ENCODE peak calls at places on chromosomes 6 and 20, in eight cellular contexts. I is suprapubic skin, L is GM23338, A is transverse colon, X is spleen, H is stomach, F is prostate gland, V is sigmoid colon. C is an unnamed sample.

GRCh38 chr6:13302751-13303667 is 25.3 kb downstream of the TBC1D7 start:
- DNase-seq in I (peak), L (no peak), A (peak), X (peak), H (peak), F (no peak), V (peak), C (no peak)

GRCh38 chr6:14118091-14118439 is 493 bp downstream of the CD83 start:
- DNase-seq in I (no peak), L (no peak), A (no peak), X (no peak), H (no peak), F (no peak), V (no peak), C (no peak)

GRCh38 chr6:79813854-79814477 is 133.4 kb downstream of the ELOVL4 start:
- DNase-seq in I (peak), L (peak), A (peak), X (no peak), H (peak), F (peak), V (peak), C (peak)

GRCh38 chr6:127514396-127515227 is 4.5 kb downstream of the MTCL3 start:
- DNase-seq in I (peak), L (peak), A (peak), X (peak), H (no peak), F (no peak), V (no peak), C (peak)

GRCh38 chr6:54125493-54125892 is 14.2 kb downstream of the MLIP start:
- DNase-seq in I (no peak), L (peak), A (no peak), X (no peak), H (no peak), F (no peak), V (no peak), C (no peak)

GRCh38 chr6:17863971-17864754 is 123.3 kb downstream of the KIF13A start:
- DNase-seq in I (no peak), L (no peak), A (peak), X (no peak), H (no peak), F (peak), V (peak), C (no peak)

GRCh38 chr20:39069976-39070375 is 107.8 kb downstream of the DHX35 start:
- DNase-seq in I (no peak), L (no peak), A (no peak), X (no peak), H (no peak), F (no peak), V (no peak), C (no peak)

GRCh38 chr6:141426400-141426980 is 706.2 kb upstream of the GJE1 start:
- DNase-seq in I (no peak), L (no peak), A (no peak), X (no peak), H (no peak), F (no peak), V (no peak), C (no peak)

GRCh38 chr20:47150403-47151152 is 205.9 kb downstream of the ZMYND8 start:
- DNase-seq in I (no peak), L (peak), A (peak), X (no peak), H (peak), F (peak), V (peak), C (peak)

GRCh38 chr6:27888576-27888975 is 23.6 kb downstream of the OR2B2 start:
- DNase-seq in I (no peak), L (peak), A (no peak), X (no peak), H (no peak), F (no peak), V (no peak), C (no peak)

GRCh38 chr6:41637179-41638001 is 878 bp upstream of the MDFI start:
- DNase-seq in I (no peak), L (peak), A (no peak), X (peak), H (peak), F (no peak), V (no peak), C (peak)

GRCh38 chr6:156545021-156545420 is 232.2 kb upstream of the ARID1B start:
- DNase-seq in I (no peak), L (no peak), A (no peak), X (no peak), H (no peak), F (no peak), V (no peak), C (no peak)

GRCh38 chr6:31547727-31548422 is 467 bp downstream of the NFKBIL1 start:
- DNase-seq in I (peak), L (peak), A (no peak), X (peak), H (no peak), F (no peak), V (no peak), C (no peak)

GRCh38 chr20:62409935-62410741 is 3.1 kb upstream of the CABLES2 start:
- DNase-seq in I (no peak), L (peak), A (peak), X (no peak), H (peak), F (peak), V (peak), C (peak)

GRCh38 chr6:19538086-19538485 is 299.1 kb upstream of the ID4 start:
- DNase-seq in I (peak), L (peak), A (peak), X (no peak), H (peak), F (peak), V (no peak), C (peak)

GRCh38 chr20:62587757-62588402 is 54.4 kb upstream of the SLCO4A1 start:
- DNase-seq in I (no peak), L (peak), A (no peak), X (no peak), H (no peak), F (no peak), V (no peak), C (no peak)

GRCh38 chr20:43836790-43837189 is 77.9 kb upstream of the TOX2 start:
- DNase-seq in I (no peak), L (no peak), A (no peak), X (no peak), H (no peak), F (no peak), V (peak), C (no peak)
- TF ChIP-seq POLR2AphosphoS5 in I (no peak), L (no peak), A (no peak), X (no peak), H (no peak), F (no peak), V (no peak), C (no peak)

GRCh38 chr6:116429111-116429510 is 32.1 kb upstream of the CALHM6 start:
- DNase-seq in I (no peak), L (no peak), A (no peak), X (no peak), H (no peak), F (no peak), V (no peak), C (no peak)

GRCh38 chr6:116433313-116433712 is 27.9 kb upstream of the CALHM6 start:
- DNase-seq in I (no peak), L (no peak), A (no peak), X (no peak), H (no peak), F (no peak), V (no peak), C (no peak)

GRCh38 chr6:116431964-116432595 is 29.1 kb upstream of the CALHM6 start:
- DNase-seq in I (no peak), L (peak), A (no peak), X (no peak), H (no peak), F (no peak), V (no peak), C (no peak)

GRCh38 chr6:116434056-116434725 is 27.0 kb upstream of the CALHM6 start:
- DNase-seq in I (no peak), L (no peak), A (no peak), X (no peak), H (no peak), F (no peak), V (no peak), C (no peak)

DNA sequence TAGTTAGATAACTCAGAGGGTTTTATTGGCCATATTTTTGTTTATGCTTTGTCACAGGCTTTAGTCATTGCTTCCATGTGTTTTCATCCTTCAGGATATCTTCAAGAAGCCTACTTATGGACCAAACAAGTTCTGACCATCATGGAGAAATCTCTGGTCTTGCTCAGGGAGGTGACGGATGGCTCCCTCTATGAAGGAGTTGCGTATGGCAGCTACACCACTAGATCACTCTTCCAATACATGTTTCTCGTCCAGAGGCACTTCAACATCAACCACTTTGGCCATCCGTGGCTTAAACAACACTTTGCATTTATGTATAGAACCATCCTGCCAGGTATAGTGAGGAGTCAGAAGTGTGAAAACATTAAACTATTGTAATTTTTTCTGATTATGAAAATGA is 30.3 kb upstream of the CALHM6 start:
- DNase-seq in I (no peak), L (peak), A (no peak), X (no peak), H (no peak), F (no peak), V (no peak), C (no peak)
- TF ChIP-seq CTCF in I (no peak), L (peak), A (no peak), X (no peak), H (no peak), F (no peak), V (no peak), C (no peak)

GRCh38 chr20:57991211-57991841 is 237.1 kb downstream of the ANKRD60 start:
- DNase-seq in I (peak), L (no peak), A (peak), X (no peak), H (no peak), F (no peak), V (no peak), C (no peak)
- H3K27ac ChIP-seq in I (peak), L (no peak), A (peak), X (no peak), H (no peak), F (no peak), V (no peak), C (no peak)

GRCh38 chr6:26197736-26198625 is 110.8 kb downstream of the HFE start:
- DNase-seq in I (peak), L (peak), A (peak), X (peak), H (no peak), F (peak), V (peak), C (no peak)
- TF ChIP-seq POLR2AphosphoS5 in I (no peak), L (no peak), A (no peak), X (no peak), H (no peak), F (no peak), V (no peak), C (no peak)

GRCh38 chr6:158285321-158285960 is 26.8 kb upstream of the TULP4 start:
- DNase-seq in I (no peak), L (no peak), A (no peak), X (no peak), H (no peak), F (no peak), V (no peak), C (no peak)
- TF ChIP-seq CTCF in I (no peak), L (no peak), A (no peak), X (no peak), H (no peak), F (no peak), V (no peak), C (no peak)

GRCh38 chr20:9478801-9479200 is 35.6 kb upstream of the LAMP5 start:
- DNase-seq in I (no peak), L (no peak), A (no peak), X (no peak), H (no peak), F (no peak), V (no peak), C (no peak)
- H3K27ac ChIP-seq in I (no peak), L (no peak), A (no peak), X (no peak), H (no peak), F (no peak), V (no peak), C (no peak)

DNA sequence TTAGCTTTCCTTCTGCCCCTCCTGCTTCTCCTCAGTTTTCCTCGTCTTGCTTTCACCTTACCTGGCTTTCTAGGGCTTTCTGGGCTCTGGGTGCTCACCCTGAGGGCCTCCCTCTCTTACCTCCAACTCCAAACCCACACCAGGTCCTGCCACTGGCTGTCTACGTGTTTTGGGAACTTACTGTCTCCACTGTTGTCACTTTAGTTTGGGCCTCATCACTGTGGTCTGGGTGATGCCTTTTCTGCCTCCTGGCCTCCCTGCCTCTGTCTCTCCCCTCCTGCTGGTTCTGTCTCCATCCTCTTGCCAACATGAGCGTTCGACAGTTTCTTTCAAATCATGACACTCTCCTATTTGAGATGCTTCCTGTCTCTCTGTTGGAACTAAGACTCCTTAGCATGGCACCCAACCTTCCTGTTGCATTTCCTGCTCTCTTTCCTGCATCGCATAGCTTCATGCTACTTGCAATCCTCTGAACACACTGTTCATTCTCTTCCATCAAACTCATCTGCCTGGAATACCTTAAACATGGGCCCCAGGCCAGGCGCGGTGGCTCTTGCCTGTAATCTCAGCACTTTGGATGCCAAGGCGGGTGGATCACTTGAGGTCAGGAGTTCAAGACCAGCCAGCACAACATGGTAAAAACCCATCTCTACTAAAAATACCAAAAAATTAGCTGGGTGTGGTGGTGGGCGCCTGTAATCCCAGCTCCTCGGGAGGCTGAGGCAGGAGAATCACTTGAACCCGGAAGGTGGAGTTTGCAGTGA is 5.5 kb downstream of the CD40 start:
- DNase-seq in I (peak), L (no peak), A (no peak), X (peak), H (no peak), F (no peak), V (no peak), C (no peak)
- TF ChIP-seq POLR2AphosphoS5 in I (no peak), L (no peak), A (no peak), X (no peak), H (no peak), F (no peak), V (no peak), C (no peak)

GRCh38 chr20:1822564-1823420 is 72.4 kb upstream of the SIRPA start:
- DNase-seq in I (no peak), L (no peak), A (no peak), X (no peak), H (no peak), F (no peak), V (no peak), C (no peak)
- TF ChIP-seq CTCF in I (no peak), L (no peak), A (no peak), X (no peak), H (no peak), F (no peak), V (no peak), C (no peak)

GRCh38 chr6:37625591-37626374 is 71.9 kb downstream of the MDGA1 start:
- DNase-seq in I (no peak), L (peak), A (no peak), X (no peak), H (no peak), F (no peak), V (no peak), C (no peak)

GRCh38 chr6:37624121-37624520 is 73.6 kb downstream of the MDGA1 start:
- DNase-seq in I (no peak), L (no peak), A (no peak), X (no peak), H (no peak), F (no peak), V (no peak), C (no peak)

GRCh38 chr6:37626915-37627314 is 70.8 kb downstream of the MDGA1 start:
- DNase-seq in I (no peak), L (no peak), A (no peak), X (no peak), H (no peak), F (no peak), V (no peak), C (no peak)

GRCh38 chr6:37623666-37624065 is 74.0 kb downstream of the MDGA1 start:
- DNase-seq in I (no peak), L (no peak), A (no peak), X (no peak), H (no peak), F (no peak), V (peak), C (no peak)

DNA sequence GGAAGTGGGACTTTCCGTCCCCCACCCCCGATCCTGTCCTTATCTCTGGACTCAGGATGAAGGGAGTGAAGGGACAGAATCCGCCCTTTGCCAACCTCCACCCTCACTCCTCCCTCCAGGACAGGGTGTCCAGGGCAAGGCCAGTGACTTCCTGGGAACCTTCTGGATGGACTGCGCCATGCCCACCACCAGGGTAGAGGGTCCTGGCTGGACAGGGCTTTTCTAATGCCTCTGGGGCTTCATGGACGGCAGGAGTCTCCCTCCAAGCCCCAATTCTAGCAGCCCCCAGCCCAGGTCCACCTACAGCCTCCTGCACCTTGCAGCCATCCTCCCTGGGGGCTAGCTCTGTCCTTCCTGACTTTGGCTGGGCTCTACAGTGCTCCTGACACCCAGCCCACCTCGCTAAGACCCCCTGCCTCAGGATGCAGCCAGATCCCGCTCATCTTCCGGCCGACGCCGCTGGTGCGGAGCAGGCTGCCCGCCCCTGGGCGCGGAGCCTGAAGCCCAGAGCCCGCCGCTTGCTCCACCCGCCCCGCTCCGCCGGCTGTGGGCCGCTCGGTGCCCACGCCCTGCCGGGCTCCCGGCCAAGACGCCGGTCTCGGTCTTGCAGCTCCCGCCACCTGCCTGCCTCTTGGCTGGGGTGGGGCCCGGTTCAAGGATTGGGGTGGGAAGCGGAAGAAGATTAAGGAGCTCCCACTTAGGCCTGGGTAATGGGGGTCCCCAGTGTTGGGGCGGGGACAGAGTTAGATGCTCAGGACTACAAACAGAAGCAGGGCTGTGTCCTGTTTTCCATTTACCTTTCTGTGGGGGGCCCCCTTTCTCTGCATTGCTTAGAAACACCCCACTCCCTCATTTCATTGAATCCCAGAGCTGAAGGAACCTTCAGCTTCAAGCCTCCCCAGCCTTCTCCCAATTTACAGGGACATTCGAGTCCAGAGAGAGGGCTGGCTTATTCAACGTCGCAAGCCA is 72.8 kb downstream of the MDGA1 start:
- DNase-seq in I (no peak), L (peak), A (peak), X (peak), H (peak), F (peak), V (no peak), C (peak)
- H3K27ac ChIP-seq in I (no peak), L (no peak), A (no peak), X (no peak), H (no peak), F (no peak), V (no peak), C (no peak)

C was measured in upper lobe of left lung.